ENCODE peak calls at places on chromosomes 5 and 9, in four cellular contexts. R is AG10803, X is adipocyte, O is adrenal gland. Z is an unnamed sample.

GRCh38 chr5:48192-48591 is 43.8 kb upstream of the PLEKHG4B start:
- DNase-seq in R (no peak), X (no peak), O (no peak), Z (no peak)

GRCh38 chr5:3187846-3188425 is 407.7 kb upstream of the IRX1 start:
- DNase-seq in R (no peak), X (no peak), O (no peak), Z (no peak)

GRCh38 chr9:72315510-72316287 is 49.3 kb downstream of the ZFAND5 start:
- DNase-seq in R (peak), X (peak), O (no peak), Z (peak)

GRCh38 chr5:148685520-148686134 is 31.3 kb upstream of the HTR4 start:
- DNase-seq in R (peak), X (peak), O (no peak), Z (no peak)

GRCh38 chr5:39755986-39756385 is 331.2 kb upstream of the DAB2 start:
- DNase-seq in R (peak), X (peak), O (peak), Z (no peak)

GRCh38 chr5:35026941-35027340 is 20.8 kb downstream of the AGXT2 start:
- DNase-seq in R (no peak), X (no peak), O (no peak), Z (no peak)

GRCh38 chr5:55897905-55898304 is 46.7 kb downstream of the IL31RA start:
- DNase-seq in R (peak), X (peak), O (no peak), Z (peak)

GRCh38 chr5:139368613-139369012 is 14.5 kb downstream of the SLC23A1 start:
- DNase-seq in R (no peak), X (no peak), O (no peak), Z (no peak)

GRCh38 chr5:54383941-54384340 is 71.6 kb upstream of the HSPB3 start:
- DNase-seq in R (no peak), X (peak), O (no peak), Z (no peak)

GRCh38 chr5:181189363-181189961 is 15.5 kb downstream of the TRIM7 start:
- DNase-seq in R (peak), X (peak), O (no peak), Z (no peak)

GRCh38 chr9:122356627-122357026 is 14.2 kb upstream of the PTGS1 start:
- DNase-seq in R (no peak), X (no peak), O (no peak), Z (no peak)

GRCh38 chr5:113343343-113343742 is 91.4 kb downstream of the TSSK1B start:
- DNase-seq in R (no peak), X (peak), O (no peak), Z (no peak)

GRCh38 chr5:96006291-96006690 is 44.6 kb upstream of the ELL2 start:
- DNase-seq in R (no peak), X (no peak), O (no peak), Z (no peak)

GRCh38 chr5:150595466-150596031 is 44.9 kb upstream of the SYNPO start:
- DNase-seq in R (no peak), X (no peak), O (no peak), Z (no peak)

GRCh38 chr5:24644757-24645156 is at the start of gene CDH10:
- DNase-seq in R (peak), X (peak), O (peak), Z (no peak)

GRCh38 chr5:32942225-32942989 is 231.3 kb downstream of the NPR3 start:
- DNase-seq in R (no peak), X (no peak), O (no peak), Z (no peak)

GRCh38 chr9:118674942-118675341 is 694.3 kb downstream of the BRINP1 start:
- DNase-seq in R (no peak), X (no peak), O (no peak), Z (no peak)

GRCh38 chr9:107759823-107760166 is 270.2 kb upstream of the KLF4 start:
- DNase-seq in R (no peak), X (no peak), O (no peak), Z (no peak)

GRCh38 chr5:10331341-10331796 is 22.1 kb upstream of the MARCHF6 start:
- DNase-seq in R (peak), X (peak), O (peak), Z (peak)

GRCh38 chr5:67515020-67515689 is 318.6 kb upstream of the CD180 start:
- DNase-seq in R (no peak), X (no peak), O (no peak), Z (no peak)

GRCh38 chr9:81069923-81070322 is 619.4 kb downstream of the TLE1 start:
- DNase-seq in R (no peak), X (no peak), O (no peak), Z (no peak)

GRCh38 chr9:4665357-4665756 is 923 bp downstream of the SPATA6L start:
- DNase-seq in R (peak), X (peak), O (no peak), Z (no peak)
- H3K4me3 ChIP-seq in R (no peak), X (peak), O (no peak), Z (no peak)

GRCh38 chr9:16624356-16624755 is 246.1 kb downstream of the BNC2 start:
- DNase-seq in R (no peak), X (no peak), O (no peak), Z (no peak)
- H3K4me3 ChIP-seq in R (no peak), X (no peak), O (no peak), Z (no peak)

DNA sequence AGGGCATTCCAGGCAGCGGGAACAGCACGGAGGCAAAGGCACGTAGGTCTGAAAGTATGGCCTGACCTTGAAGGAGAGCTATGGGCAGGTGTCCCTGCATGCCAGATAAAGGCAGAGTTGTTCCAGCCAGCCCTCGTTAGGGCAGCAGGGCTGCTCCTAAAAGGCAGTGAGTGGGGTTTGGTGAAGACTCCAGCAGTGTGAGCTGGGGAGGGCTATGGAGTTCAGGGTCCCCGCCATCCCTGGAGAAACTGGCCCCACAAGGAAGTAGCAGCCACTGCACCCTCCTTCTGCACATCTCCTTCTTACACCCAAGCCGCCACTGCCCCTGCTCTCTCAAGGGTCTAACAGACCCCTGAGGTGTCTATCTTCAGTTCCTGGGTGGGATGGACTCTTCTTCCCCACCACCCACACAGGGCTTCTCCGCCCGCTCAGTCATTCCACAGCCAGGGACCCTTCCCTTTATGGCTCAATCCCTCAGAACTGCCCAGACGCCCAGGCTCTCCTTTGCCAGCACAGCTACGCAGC is 1.4 kb downstream of the AKNA start:
- DNase-seq in R (no peak), X (no peak), O (no peak), Z (no peak)
- H3K4me3 ChIP-seq in R (peak), X (peak), O (no peak), Z (peak)

GRCh38 chr9:113309204-113309813 is 6.1 kb upstream of the RNF183 start:
- DNase-seq in R (peak), X (peak), O (peak), Z (no peak)
- H3K4me3 ChIP-seq in R (no peak), X (no peak), O (no peak), Z (no peak)

GRCh38 chr5:89372176-89372575 is 489.2 kb upstream of the MEF2C start:
- DNase-seq in R (peak), X (peak), O (no peak), Z (no peak)
- H3K4me3 ChIP-seq in R (no peak), X (no peak), O (no peak), Z (no peak)

DNA sequence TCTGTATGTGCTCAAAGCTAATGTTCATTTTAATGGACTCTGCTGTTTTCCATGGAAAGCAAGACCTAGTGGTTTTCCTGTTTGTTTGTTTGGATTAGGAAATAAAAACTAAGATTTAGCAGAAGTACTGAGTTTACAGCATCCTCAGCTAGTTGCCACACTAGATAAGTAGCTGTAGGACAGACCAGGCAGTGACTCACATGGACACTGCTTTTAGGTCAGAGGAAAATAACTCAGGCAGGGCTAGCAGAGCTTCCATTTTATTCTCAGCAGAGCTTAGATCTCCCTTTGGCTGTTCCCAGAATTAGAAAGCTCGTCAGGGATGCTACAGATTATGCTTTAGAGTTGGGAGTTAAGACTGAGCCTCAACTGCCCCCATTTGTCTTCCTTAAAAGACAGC is 204.4 kb downstream of the SH3GL2 start:
- DNase-seq in R (no peak), X (no peak), O (no peak), Z (no peak)
- H3K4me3 ChIP-seq in R (no peak), X (no peak), O (no peak), Z (no peak)

GRCh38 chr9:4821133-4821532 is 28.4 kb downstream of the RCL1 start:
- DNase-seq in R (no peak), X (no peak), O (no peak), Z (no peak)
- H3K4me3 ChIP-seq in R (no peak), X (no peak), O (no peak), Z (no peak)

DNA sequence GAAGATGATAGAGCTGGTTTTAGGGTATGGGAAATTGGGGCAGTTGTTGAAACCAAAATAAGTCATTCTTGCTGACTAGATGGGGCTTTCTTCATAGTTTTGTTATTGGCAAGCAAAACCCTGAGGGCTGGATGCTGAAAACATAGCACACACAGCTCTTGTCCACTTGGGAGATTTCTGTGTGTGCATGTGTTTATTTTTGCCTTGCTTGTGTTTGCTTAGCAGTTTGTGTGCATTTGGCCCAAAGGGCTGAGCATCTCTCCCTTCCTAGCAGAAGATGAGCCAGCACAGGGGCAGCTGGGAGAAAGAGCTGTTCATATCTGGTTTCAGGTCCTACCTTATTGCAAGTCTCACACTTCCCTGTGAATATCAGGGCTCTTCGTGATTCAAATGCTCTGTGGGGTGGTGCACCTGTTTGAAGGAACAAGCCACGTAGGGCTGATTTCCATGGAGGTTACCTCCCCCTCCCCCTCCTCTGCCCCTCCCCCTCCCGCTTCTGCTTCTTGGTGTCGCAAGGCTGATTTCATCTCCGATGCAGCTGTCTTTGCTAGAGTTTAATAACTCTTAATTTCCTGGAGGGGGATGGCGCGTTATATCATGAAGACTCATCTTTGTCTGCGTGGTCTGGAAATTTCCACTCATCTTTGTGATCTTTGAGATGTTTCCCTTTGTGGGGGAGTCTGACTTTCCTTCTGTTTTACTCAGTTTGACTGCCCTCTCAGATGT is 296.5 kb downstream of the ARHGAP26 start:
- DNase-seq in R (peak), X (no peak), O (no peak), Z (peak)
- H3K4me3 ChIP-seq in R (no peak), X (no peak), O (no peak), Z (no peak)

GRCh38 chr5:88666761-88667186 is 216.2 kb downstream of the MEF2C start:
- DNase-seq in R (no peak), X (peak), O (no peak), Z (no peak)
- H3K4me3 ChIP-seq in R (peak), X (peak), O (no peak), Z (no peak)

DNA sequence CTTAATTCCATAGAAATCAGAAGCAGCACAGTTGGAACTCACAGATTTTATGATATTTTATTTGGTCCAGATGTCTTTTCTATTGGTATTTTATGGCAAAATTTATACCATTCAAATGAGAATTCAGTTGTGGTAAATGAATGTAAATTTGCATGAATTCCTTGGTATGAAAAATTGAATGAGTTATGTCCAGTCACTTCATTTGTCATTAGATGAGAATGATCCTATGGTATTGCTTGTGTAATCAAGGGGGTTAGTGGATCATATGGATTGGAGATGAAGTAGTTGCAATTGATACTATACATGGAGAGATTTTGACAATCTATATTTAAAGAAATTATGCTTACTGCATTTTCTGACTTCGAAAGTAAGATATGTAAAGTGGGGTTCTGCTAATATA is 188.1 kb downstream of the KDM4C start:
- DNase-seq in R (no peak), X (no peak), O (no peak), Z (no peak)
- H3K4me3 ChIP-seq in R (no peak), X (no peak), O (no peak), Z (no peak)

Z was measured in gastrocnemius medialis.